ENCODE peak calls at places on chromosome 11, in seven cellular contexts. One of them, this sample, is unnamed.

GRCh38 chr11:35487532-35488078 is 37.8 kb downstream of the PAMR1 start:
- DNase-seq in NCI-H1105 treated with DMSO at 0.1 percent for 48 hours: peak; percentile 14
- DNase-seq in neural crest cell: peak; percentile 53
- DNase-seq in SK-N-MC: peak; percentile 14
- DNase-seq in activated naive CD4-positive, alpha-beta T cell: no peak
- DNase-seq in ovary: no peak
- DNase-seq in lower leg skin: no peak
- DNase-seq in this sample: no peak

GRCh38 chr11:2678396-2678795 is 21.4 kb downstream of the KCNQ1OT1 start:
- DNase-seq in activated naive CD4-positive, alpha-beta T cell: no peak
- DNase-seq in lower leg skin: no peak
- DNase-seq in ovary: no peak
- DNase-seq in neural crest cell: no peak
- DNase-seq in NCI-H1105 treated with DMSO at 0.1 percent for 48 hours: no peak
- DNase-seq in SK-N-MC: no peak
- DNase-seq in this sample: no peak

GRCh38 chr11:131302831-131303230 is 67.6 kb upstream of the NTM start:
- DNase-seq in neural crest cell: no peak
- DNase-seq in SK-N-MC: no peak
- DNase-seq in activated naive CD4-positive, alpha-beta T cell: no peak
- DNase-seq in ovary: no peak
- DNase-seq in lower leg skin: no peak
- DNase-seq in NCI-H1105 treated with DMSO at 0.1 percent for 48 hours: peak; percentile 89
- DNase-seq in this sample: no peak

GRCh38 chr11:85961930-85962363 is 106.8 kb downstream of the CCDC83 start:
- DNase-seq in SK-N-MC: no peak
- DNase-seq in NCI-H1105 treated with DMSO at 0.1 percent for 48 hours: peak; percentile 93
- DNase-seq in neural crest cell: no peak
- DNase-seq in lower leg skin: no peak
- DNase-seq in activated naive CD4-positive, alpha-beta T cell: no peak
- DNase-seq in ovary: no peak
- DNase-seq in this sample: no peak

GRCh38 chr11:68584991-68585524 is 99.3 kb upstream of the GAL start:
- DNase-seq in NCI-H1105 treated with DMSO at 0.1 percent for 48 hours: no peak
- DNase-seq in SK-N-MC: no peak
- DNase-seq in ovary: no peak
- DNase-seq in lower leg skin: no peak
- DNase-seq in activated naive CD4-positive, alpha-beta T cell: no peak
- DNase-seq in neural crest cell: no peak
- DNase-seq in this sample: no peak

GRCh38 chr11:63761870-63762661 is 6.5 kb downstream of the ZFTA start:
- DNase-seq in ovary: peak; percentile 59
- DNase-seq in activated naive CD4-positive, alpha-beta T cell: no peak
- DNase-seq in SK-N-MC: no peak
- DNase-seq in lower leg skin: peak; percentile 84
- DNase-seq in NCI-H1105 treated with DMSO at 0.1 percent for 48 hours: peak; percentile 67
- DNase-seq in neural crest cell: peak; percentile 47
- DNase-seq in this sample: no peak

GRCh38 chr11:134742228-134742612 is 330.2 kb upstream of the B3GAT1 start:
- DNase-seq in NCI-H1105 treated with DMSO at 0.1 percent for 48 hours: no peak
- DNase-seq in neural crest cell: no peak
- DNase-seq in SK-N-MC: peak; percentile 12
- DNase-seq in activated naive CD4-positive, alpha-beta T cell: no peak
- DNase-seq in ovary: no peak
- DNase-seq in lower leg skin: peak; percentile 36
- DNase-seq in this sample: no peak

GRCh38 chr11:62664405-62665074 is 470 bp downstream of the C11orf98 start:
- DNase-seq in activated naive CD4-positive, alpha-beta T cell: no peak
- DNase-seq in NCI-H1105 treated with DMSO at 0.1 percent for 48 hours: peak; percentile 66
- DNase-seq in ovary: no peak
- DNase-seq in SK-N-MC: no peak
- DNase-seq in neural crest cell: no peak
- DNase-seq in lower leg skin: no peak
- DNase-seq in this sample: no peak

GRCh38 chr11:15816996-15817395 is 539.4 kb downstream of the SOX6 start:
- DNase-seq in neural crest cell: no peak
- DNase-seq in lower leg skin: no peak
- DNase-seq in SK-N-MC: no peak
- DNase-seq in activated naive CD4-positive, alpha-beta T cell: no peak
- DNase-seq in ovary: no peak
- DNase-seq in NCI-H1105 treated with DMSO at 0.1 percent for 48 hours: no peak
- DNase-seq in this sample: no peak

GRCh38 chr11:106152824-106153223 is 75.4 kb downstream of the AASDHPPT start:
- DNase-seq in ovary: no peak
- DNase-seq in activated naive CD4-positive, alpha-beta T cell: no peak
- DNase-seq in lower leg skin: no peak
- DNase-seq in SK-N-MC: no peak
- DNase-seq in neural crest cell: no peak
- DNase-seq in NCI-H1105 treated with DMSO at 0.1 percent for 48 hours: no peak
- DNase-seq in this sample: no peak

GRCh38 chr11:10352911-10353550 is 48.2 kb downstream of the ADM start:
- DNase-seq in neural crest cell: no peak
- DNase-seq in activated naive CD4-positive, alpha-beta T cell: no peak
- DNase-seq in SK-N-MC: no peak
- DNase-seq in lower leg skin: no peak
- DNase-seq in NCI-H1105 treated with DMSO at 0.1 percent for 48 hours: no peak
- DNase-seq in ovary: no peak
- DNase-seq in this sample: no peak

GRCh38 chr11:75981546-75981945 is 166.5 kb downstream of the UVRAG start:
- DNase-seq in NCI-H1105 treated with DMSO at 0.1 percent for 48 hours: no peak
- DNase-seq in lower leg skin: no peak
- DNase-seq in ovary: no peak
- DNase-seq in activated naive CD4-positive, alpha-beta T cell: no peak
- DNase-seq in SK-N-MC: no peak
- DNase-seq in neural crest cell: no peak
- DNase-seq in this sample: no peak

GRCh38 chr11:4025957-4026324 is 68.7 kb upstream of the RRM1 start:
- DNase-seq in NCI-H1105 treated with DMSO at 0.1 percent for 48 hours: no peak
- DNase-seq in SK-N-MC: no peak
- DNase-seq in neural crest cell: no peak
- DNase-seq in activated naive CD4-positive, alpha-beta T cell: no peak
- DNase-seq in ovary: no peak
- DNase-seq in lower leg skin: no peak
- DNase-seq in this sample: no peak

GRCh38 chr11:75280770-75281468 is 40.3 kb downstream of the TPBGL start:
- DNase-seq in neural crest cell: no peak
- DNase-seq in NCI-H1105 treated with DMSO at 0.1 percent for 48 hours: no peak
- DNase-seq in lower leg skin: peak; percentile 52
- DNase-seq in SK-N-MC: no peak
- DNase-seq in ovary: peak; percentile 25
- DNase-seq in activated naive CD4-positive, alpha-beta T cell: no peak
- DNase-seq in this sample: peak; percentile 41

GRCh38 chr11:116890193-116890592 is 52.8 kb upstream of the APOA1 start:
- DNase-seq in activated naive CD4-positive, alpha-beta T cell: no peak
- DNase-seq in ovary: no peak
- DNase-seq in NCI-H1105 treated with DMSO at 0.1 percent for 48 hours: no peak
- DNase-seq in lower leg skin: no peak
- DNase-seq in neural crest cell: no peak
- DNase-seq in SK-N-MC: no peak
- DNase-seq in this sample: no peak

GRCh38 chr11:76690736-76691135 is 20.2 kb upstream of the LRRC32 start:
- DNase-seq in SK-N-MC: no peak
- DNase-seq in activated naive CD4-positive, alpha-beta T cell: no peak
- DNase-seq in ovary: no peak
- DNase-seq in neural crest cell: no peak
- DNase-seq in NCI-H1105 treated with DMSO at 0.1 percent for 48 hours: no peak
- DNase-seq in lower leg skin: no peak
- DNase-seq in this sample: no peak

GRCh38 chr11:26158251-26158650 is 173.7 kb upstream of the ANO3 start:
- DNase-seq in NCI-H1105 treated with DMSO at 0.1 percent for 48 hours: no peak
- DNase-seq in SK-N-MC: no peak
- DNase-seq in neural crest cell: no peak
- DNase-seq in lower leg skin: no peak
- DNase-seq in activated naive CD4-positive, alpha-beta T cell: no peak
- DNase-seq in ovary: no peak
- DNase-seq in this sample: no peak

GRCh38 chr11:8111636-8112035 is 30.6 kb downstream of the TUB start:
- DNase-seq in lower leg skin: no peak
- DNase-seq in SK-N-MC: no peak
- DNase-seq in neural crest cell: no peak
- DNase-seq in NCI-H1105 treated with DMSO at 0.1 percent for 48 hours: no peak
- DNase-seq in activated naive CD4-positive, alpha-beta T cell: no peak
- DNase-seq in ovary: no peak
- DNase-seq in this sample: no peak

GRCh38 chr11:116473236-116473769 is 299.5 kb downstream of the BUD13 start:
- DNase-seq in lower leg skin: peak; percentile 29
- DNase-seq in ovary: no peak
- DNase-seq in activated naive CD4-positive, alpha-beta T cell: no peak
- DNase-seq in neural crest cell: no peak
- DNase-seq in NCI-H1105 treated with DMSO at 0.1 percent for 48 hours: no peak
- DNase-seq in SK-N-MC: no peak
- DNase-seq in this sample: no peak

GRCh38 chr11:64357904-64358535 is 942 bp upstream of the RPS6KA4 start:
- DNase-seq in neural crest cell: no peak
- DNase-seq in NCI-H1105 treated with DMSO at 0.1 percent for 48 hours: no peak
- DNase-seq in lower leg skin: no peak
- DNase-seq in ovary: no peak
- DNase-seq in activated naive CD4-positive, alpha-beta T cell: peak; percentile 36
- DNase-seq in SK-N-MC: no peak
- DNase-seq in this sample: no peak

GRCh38 chr11:65417221-65417701 is 5.3 kb upstream of the NEAT1 start:
- DNase-seq in neural crest cell: no peak
- DNase-seq in lower leg skin: peak; percentile 92
- DNase-seq in ovary: peak; percentile 71
- DNase-seq in SK-N-MC: no peak
- DNase-seq in activated naive CD4-positive, alpha-beta T cell: peak; percentile 30
- DNase-seq in NCI-H1105 treated with DMSO at 0.1 percent for 48 hours: no peak
- DNase-seq in this sample: peak; percentile 75

GRCh38 chr11:84289381-84289906 is 1003.3 kb upstream of the CCDC90B start:
- DNase-seq in lower leg skin: no peak
- DNase-seq in SK-N-MC: no peak
- DNase-seq in ovary: no peak
- DNase-seq in activated naive CD4-positive, alpha-beta T cell: no peak
- DNase-seq in NCI-H1105 treated with DMSO at 0.1 percent for 48 hours: no peak
- DNase-seq in neural crest cell: no peak
- DNase-seq in this sample: no peak

GRCh38 chr11:25992254-25992653 is 339.7 kb upstream of the ANO3 start:
- DNase-seq in lower leg skin: no peak
- DNase-seq in ovary: no peak
- DNase-seq in activated naive CD4-positive, alpha-beta T cell: no peak
- DNase-seq in NCI-H1105 treated with DMSO at 0.1 percent for 48 hours: no peak
- DNase-seq in neural crest cell: no peak
- DNase-seq in SK-N-MC: no peak
- DNase-seq in this sample: no peak

GRCh38 chr11:131724436-131724995 is 354.1 kb downstream of the NTM start:
- DNase-seq in neural crest cell: no peak
- DNase-seq in ovary: no peak
- DNase-seq in SK-N-MC: no peak
- DNase-seq in NCI-H1105 treated with DMSO at 0.1 percent for 48 hours: no peak
- DNase-seq in activated naive CD4-positive, alpha-beta T cell: no peak
- DNase-seq in lower leg skin: no peak
- DNase-seq in this sample: no peak

GRCh38 chr11:6240139-6240538 is 1.2 kb downstream of the CNGA4 start:
- DNase-seq in NCI-H1105 treated with DMSO at 0.1 percent for 48 hours: no peak
- DNase-seq in ovary: no peak
- DNase-seq in activated naive CD4-positive, alpha-beta T cell: no peak
- DNase-seq in neural crest cell: no peak
- DNase-seq in lower leg skin: no peak
- DNase-seq in SK-N-MC: no peak
- DNase-seq in this sample: no peak

GRCh38 chr11:33701831-33702230 is 1.2 kb upstream of the C11orf91 start:
- DNase-seq in lower leg skin: no peak
- DNase-seq in ovary: no peak
- DNase-seq in NCI-H1105 treated with DMSO at 0.1 percent for 48 hours: peak; percentile 63
- DNase-seq in activated naive CD4-positive, alpha-beta T cell: no peak
- DNase-seq in SK-N-MC: no peak
- DNase-seq in neural crest cell: no peak
- DNase-seq in this sample: no peak

GRCh38 chr11:57094206-57094940 is 87.4 kb upstream of the LRRC55 start:
- DNase-seq in ovary: no peak
- DNase-seq in neural crest cell: no peak
- DNase-seq in SK-N-MC: no peak
- DNase-seq in lower leg skin: no peak
- DNase-seq in activated naive CD4-positive, alpha-beta T cell: no peak
- DNase-seq in NCI-H1105 treated with DMSO at 0.1 percent for 48 hours: no peak
- DNase-seq in this sample: no peak

GRCh38 chr11:26827567-26828037 is 105.7 kb upstream of the SLC5A12 start:
- DNase-seq in neural crest cell: no peak
- DNase-seq in lower leg skin: no peak
- DNase-seq in SK-N-MC: no peak
- DNase-seq in activated naive CD4-positive, alpha-beta T cell: no peak
- DNase-seq in NCI-H1105 treated with DMSO at 0.1 percent for 48 hours: no peak
- DNase-seq in ovary: no peak
- DNase-seq in this sample: no peak

GRCh38 chr11:76610871-76611475 is 59.6 kb downstream of the LRRC32 start:
- DNase-seq in SK-N-MC: no peak
- DNase-seq in NCI-H1105 treated with DMSO at 0.1 percent for 48 hours: peak; percentile 74
- DNase-seq in ovary: no peak
- DNase-seq in lower leg skin: peak; percentile 73
- DNase-seq in activated naive CD4-positive, alpha-beta T cell: no peak
- DNase-seq in neural crest cell: no peak
- DNase-seq in this sample: no peak

GRCh38 chr11:111299111-111300026 is 1.0 kb downstream of the POU2AF3 start:
- DNase-seq in neural crest cell: peak; percentile 71
- DNase-seq in SK-N-MC: no peak
- DNase-seq in NCI-H1105 treated with DMSO at 0.1 percent for 48 hours: no peak
- DNase-seq in ovary: peak; percentile 88
- DNase-seq in lower leg skin: no peak
- DNase-seq in activated naive CD4-positive, alpha-beta T cell: no peak
- DNase-seq in this sample: peak; percentile 92

GRCh38 chr11:18383388-18384156 is 10.8 kb upstream of the LDHA start:
- DNase-seq in activated naive CD4-positive, alpha-beta T cell: peak; percentile 14
- DNase-seq in NCI-H1105 treated with DMSO at 0.1 percent for 48 hours: no peak
- DNase-seq in neural crest cell: no peak
- DNase-seq in lower leg skin: peak; percentile 93
- DNase-seq in SK-N-MC: no peak
- DNase-seq in ovary: peak; percentile 57
- DNase-seq in this sample: peak; percentile 67

GRCh38 chr11:67277231-67277961 is 11.1 kb downstream of the GRK2 start:
- DNase-seq in lower leg skin: peak; percentile 98
- DNase-seq in SK-N-MC: peak; percentile 77
- DNase-seq in NCI-H1105 treated with DMSO at 0.1 percent for 48 hours: no peak
- DNase-seq in activated naive CD4-positive, alpha-beta T cell: peak; percentile 91
- DNase-seq in ovary: peak; percentile 88
- DNase-seq in neural crest cell: no peak
- DNase-seq in this sample: peak; percentile 83